ENCODE peak calls at places on chromosomes 3 and 15, in six cellular contexts. I, P, Y, X, O and N are unnamed samples.

GRCh38 chr3:157438371-157438735 is 1.7 kb downstream of the PTX3 start:
- DNase-seq in Y (peak; percentile 58), I (no peak), P (no peak), X (no peak), O (no peak), N (no peak)

GRCh38 chr3:156631323-156631722 is 43.1 kb upstream of the TIPARP start:
- DNase-seq in X (no peak), P (no peak), I (no peak), O (no peak), Y (no peak), N (no peak)

GRCh38 chr3:8436667-8437287 is 64.8 kb upstream of the LMCD1 start:
- DNase-seq in X (no peak), Y (no peak), I (no peak), P (no peak), O (no peak), N (no peak)

GRCh38 chr3:23888617-23889228 is 28.1 kb downstream of the NKIRAS1 start:
- DNase-seq in X (no peak), Y (no peak), O (peak; percentile 24), P (peak; percentile 22), I (peak; percentile 58), N (peak; percentile 33)

GRCh38 chr3:59766165-59766872 is 716.5 kb upstream of the CFAP20DC start:
- DNase-seq in I (no peak), P (no peak), Y (no peak), X (no peak), O (no peak), N (no peak)

GRCh38 chr3:165770781-165771180 is 66.4 kb downstream of the BCHE start:
- DNase-seq in P (no peak), O (no peak), X (no peak), I (no peak), Y (no peak), N (no peak)

GRCh38 chr3:95097493-95097892 is 1034.6 kb downstream of the NSUN3 start:
- DNase-seq in Y (no peak), O (no peak), X (no peak), I (peak; percentile 6), P (no peak), N (no peak)

GRCh38 chr15:32919749-32920414 is 202.1 kb downstream of the GREM1 start:
- DNase-seq in Y (no peak), O (no peak), P (no peak), I (no peak), X (no peak), N (no peak)

GRCh38 chr3:102510663-102511062 is 75.8 kb downstream of the ZPLD1 start:
- DNase-seq in X (no peak), Y (no peak), P (no peak), I (no peak), O (peak; percentile 47), N (no peak)

GRCh38 chr3:78875431-78875830 is 892.4 kb downstream of the ROBO1 start:
- DNase-seq in P (no peak), X (no peak), O (no peak), I (no peak), Y (no peak), N (no peak)

GRCh38 chr15:82397817-82398216 is 31.8 kb upstream of the GOLGA6L9 start:
- DNase-seq in P (peak; percentile 27), X (no peak), I (no peak), Y (no peak), O (no peak), N (no peak)

GRCh38 chr15:33852094-33852493 is 116.2 kb upstream of the CHRM5 start:
- DNase-seq in X (no peak), I (no peak), O (no peak), Y (no peak), P (no peak), N (no peak)

GRCh38 chr15:72060687-72061250 is 57.2 kb downstream of the MYO9A start:
- DNase-seq in Y (no peak), X (no peak), I (no peak), O (no peak), P (no peak), N (no peak)

GRCh38 chr3:153740109-153740508 is 381.1 kb upstream of the ARHGEF26 start:
- DNase-seq in I (no peak), X (no peak), Y (no peak), P (no peak), O (no peak), N (no peak)

GRCh38 chr15:51970981-51971352 is 611 bp downstream of the LEO1 start:
- DNase-seq in Y (peak; percentile 61), X (no peak), I (no peak), P (no peak), O (no peak), N (no peak)

GRCh38 chr15:80367661-80368060 is 36.5 kb upstream of the ARNT2 start:
- DNase-seq in P (no peak), O (no peak), Y (no peak), X (no peak), I (peak; percentile 3), N (no peak)

GRCh38 chr3:115876860-115877646 is 253.7 kb downstream of the GAP43 start:
- DNase-seq in X (no peak), O (no peak), P (no peak), I (no peak), Y (no peak), N (no peak)

GRCh38 chr15:41692049-41692448 is 31.8 kb downstream of the MGA start:
- DNase-seq in Y (no peak), X (no peak), I (no peak), O (no peak), P (no peak), N (no peak)

GRCh38 chr15:81054236-81054635 is 53.5 kb downstream of the TLNRD1 start:
- DNase-seq in I (no peak), P (no peak), Y (no peak), O (no peak), X (no peak), N (no peak)

GRCh38 chr15:40501487-40501886 is 30.7 kb downstream of the CHST14 start:
- DNase-seq in I (no peak), P (no peak), O (no peak), X (no peak), Y (no peak), N (no peak)

GRCh38 chr3:162525052-162525451 is 1028.4 kb downstream of the OTOL1 start:
- DNase-seq in Y (no peak), I (no peak), P (no peak), O (no peak), X (no peak), N (no peak)

GRCh38 chr3:8663177-8664061 is 18.8 kb upstream of the SSUH2 start:
- DNase-seq in I (peak; percentile 87), P (peak; percentile 95), Y (peak; percentile 65), O (peak; percentile 38), X (peak; percentile 74), N (peak; percentile 71)

GRCh38 chr15:70248116-70249025 is 150.7 kb upstream of the TLE3 start:
- DNase-seq in I (no peak), P (no peak), O (no peak), X (no peak), Y (peak; percentile 60), N (no peak)

GRCh38 chr3:52446631-52447511 is 2.0 kb upstream of the SEMA3G start:
- DNase-seq in Y (peak; percentile 88), I (peak; percentile 75), P (peak; percentile 52), O (peak; percentile 66), X (peak; percentile 75), N (peak; percentile 67)

GRCh38 chr3:190701096-190701532 is 161.4 kb downstream of the GMNC start:
- DNase-seq in O (peak; percentile 43), Y (no peak), X (peak; percentile 21), I (peak; percentile 2), P (peak; percentile 91), N (peak; percentile 51)

GRCh38 chr3:55567121-55567520 is 80.0 kb upstream of the WNT5A start:
- DNase-seq in O (no peak), P (no peak), X (no peak), I (no peak), Y (no peak), N (no peak)

GRCh38 chr3:133927543-133928066 is 31.9 kb upstream of the RAB6B start:
- DNase-seq in I (peak; percentile 70), Y (peak; percentile 95), O (no peak), P (no peak), X (no peak), N (no peak)

GRCh38 chr3:177596248-177596821 is 399.1 kb upstream of the TBL1XR1 start:
- DNase-seq in X (no peak), P (no peak), O (no peak), Y (no peak), I (peak; percentile 46), N (peak; percentile 21)

GRCh38 chr3:139427283-139428060 is 38.0 kb upstream of the COPB2 start:
- DNase-seq in Y (peak; percentile 69), O (peak; percentile 54), P (peak; percentile 74), X (no peak), I (peak; percentile 72), N (peak; percentile 60)

GRCh38 chr3:171320721-171321120 is 139.5 kb downstream of the TNIK start:
- DNase-seq in P (no peak), Y (no peak), X (no peak), I (no peak), O (no peak), N (no peak)

GRCh38 chr15:60602323-60602722 is 123.4 kb upstream of the ICE2 start:
- DNase-seq in I (no peak), P (no peak), Y (no peak), O (no peak), X (no peak), N (no peak)
- TF ChIP-seq SIN3A in I (no peak), P (no peak), Y (no peak), O (no peak), X (no peak), N (no peak)

GRCh38 chr3:63585927-63586326 is 66.5 kb upstream of the SNTN start:
- DNase-seq in I (no peak), Y (no peak), P (no peak), O (no peak), X (no peak), N (no peak)
- TF ChIP-seq SIN3A in I (no peak), Y (no peak), P (no peak), O (no peak), X (no peak), N (no peak)

DNA sequence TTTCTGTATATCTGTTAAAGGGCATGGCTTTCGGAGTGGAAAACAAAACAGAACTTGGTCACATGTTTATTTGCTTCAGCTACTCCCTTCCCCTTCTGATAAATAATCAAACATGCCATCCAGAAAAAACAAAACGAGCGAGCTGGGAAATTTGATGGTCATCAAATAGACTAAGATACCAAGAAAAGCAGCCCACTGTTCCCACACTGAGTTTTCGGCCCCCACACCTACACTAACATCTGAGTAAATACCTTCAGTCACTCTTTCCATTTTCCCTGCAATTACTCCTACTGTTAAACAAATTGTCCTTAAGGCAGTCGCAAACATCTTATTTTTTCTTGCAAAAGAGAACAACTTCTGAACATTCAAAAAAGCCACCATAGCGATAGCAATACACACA is 454.6 kb downstream of the FOXP1 start:
- DNase-seq in Y (no peak), X (no peak), O (no peak), I (peak; percentile 21), P (no peak), N (no peak)
- TF ChIP-seq SIN3A in Y (no peak), X (no peak), O (no peak), I (no peak), P (no peak), N (no peak)

GRCh38 chr3:29705906-29706507 is 425.1 kb downstream of the RBMS3 start:
- DNase-seq in Y (no peak), X (no peak), I (no peak), O (no peak), P (no peak), N (no peak)
- TF ChIP-seq SIN3A in Y (no peak), X (no peak), I (no peak), O (no peak), P (no peak), N (no peak)